ENCODE peak calls at places on chromosomes 11 and 22, in six cellular contexts. H is GM12878, O is gastrocnemius medialis, K is transverse colon, F is BJ, V is GM13977. X is an unnamed sample.

GRCh38 chr22:41589260-41589600 is 410 bp downstream of the PMM1 start:
- DNase-seq in V (peak; percentile 37), K (no peak), O (no peak), H (no peak), F (no peak), X (peak; percentile 21)

GRCh38 chr22:48187272-48187855 is 1424.9 kb downstream of the TBC1D22A start:
- DNase-seq in H (no peak), V (no peak), F (no peak), K (no peak), O (no peak), X (no peak)

GRCh38 chr11:64692764-64693331 is 30.1 kb downstream of the NRXN2 start:
- DNase-seq in O (no peak), F (no peak), V (no peak), K (no peak), H (no peak), X (no peak)

GRCh38 chr11:118207079-118207478 is 17.7 kb downstream of the JAML start:
- DNase-seq in V (no peak), H (no peak), F (no peak), K (no peak), O (no peak), X (no peak)

GRCh38 chr11:83628622-83629347 is 342.6 kb upstream of the CCDC90B start:
- DNase-seq in O (no peak), K (no peak), V (no peak), H (no peak), F (no peak), X (no peak)

GRCh38 chr11:45468265-45468856 is 182.2 kb upstream of the SYT13 start:
- DNase-seq in K (no peak), H (no peak), V (no peak), F (no peak), O (no peak), X (no peak)

GRCh38 chr22:30224161-30224857 is 22.2 kb downstream of the LIF start:
- DNase-seq in K (no peak), O (no peak), V (no peak), F (peak; percentile 56), H (peak; percentile 27), X (peak; percentile 39)

GRCh38 chr22:28910575-28911278 is 27.4 kb downstream of the ZNRF3 start:
- DNase-seq in V (no peak), O (no peak), F (no peak), H (no peak), K (no peak), X (no peak)

GRCh38 chr22:30884211-30885000 is 84.2 kb downstream of the MORC2 start:
- DNase-seq in H (no peak), K (no peak), O (no peak), V (no peak), F (no peak), X (no peak)

GRCh38 chr11:117833401-117833891 is 8.9 kb upstream of the FXYD2 start:
- DNase-seq in K (peak; percentile 82), H (no peak), O (peak; percentile 89), V (no peak), F (no peak), X (no peak)

GRCh38 chr22:46352276-46352675 is 16.8 kb downstream of the TRMU start:
- DNase-seq in K (no peak), H (no peak), O (no peak), F (no peak), V (no peak), X (no peak)

GRCh38 chr11:97965849-97966646 is 1054.7 kb upstream of the CNTN5 start:
- DNase-seq in H (no peak), F (peak; percentile 69), V (no peak), K (no peak), O (no peak), X (no peak)

GRCh38 chr11:30596832-30597231 is 10.7 kb upstream of the MPPED2 start:
- DNase-seq in F (no peak), H (no peak), O (no peak), K (no peak), V (no peak), X (no peak)

GRCh38 chr22:48581821-48582469 is 1245.7 kb downstream of the BRD1 start:
- DNase-seq in F (no peak), O (no peak), K (no peak), H (no peak), V (no peak), X (no peak)

GRCh38 chr11:74449369-74449931 is 17.9 kb downstream of the KCNE3 start:
- DNase-seq in O (no peak), V (peak; percentile 63), K (peak; percentile 39), H (peak; percentile 28), F (peak; percentile 16), X (peak; percentile 72)

GRCh38 chr11:12007230-12007593 is 1.2 kb downstream of the DKK3 start:
- DNase-seq in O (no peak), K (no peak), H (no peak), F (no peak), V (no peak), X (no peak)

GRCh38 chr11:68009391-68010000 is 631 bp upstream of the ALDH3B1 start:
- DNase-seq in V (no peak), F (no peak), O (no peak), H (no peak), K (no peak), X (peak; percentile 60)

GRCh38 chr22:50306753-50307749 is at the start of gene PLXNB2:
- DNase-seq in V (peak; percentile 96), K (peak; percentile 85), F (no peak), O (no peak), H (no peak), X (peak; percentile 79)
- TF ChIP-seq CTCF in V (no peak), K (no peak), F (no peak), O (no peak), H (no peak), X (no peak)

DNA sequence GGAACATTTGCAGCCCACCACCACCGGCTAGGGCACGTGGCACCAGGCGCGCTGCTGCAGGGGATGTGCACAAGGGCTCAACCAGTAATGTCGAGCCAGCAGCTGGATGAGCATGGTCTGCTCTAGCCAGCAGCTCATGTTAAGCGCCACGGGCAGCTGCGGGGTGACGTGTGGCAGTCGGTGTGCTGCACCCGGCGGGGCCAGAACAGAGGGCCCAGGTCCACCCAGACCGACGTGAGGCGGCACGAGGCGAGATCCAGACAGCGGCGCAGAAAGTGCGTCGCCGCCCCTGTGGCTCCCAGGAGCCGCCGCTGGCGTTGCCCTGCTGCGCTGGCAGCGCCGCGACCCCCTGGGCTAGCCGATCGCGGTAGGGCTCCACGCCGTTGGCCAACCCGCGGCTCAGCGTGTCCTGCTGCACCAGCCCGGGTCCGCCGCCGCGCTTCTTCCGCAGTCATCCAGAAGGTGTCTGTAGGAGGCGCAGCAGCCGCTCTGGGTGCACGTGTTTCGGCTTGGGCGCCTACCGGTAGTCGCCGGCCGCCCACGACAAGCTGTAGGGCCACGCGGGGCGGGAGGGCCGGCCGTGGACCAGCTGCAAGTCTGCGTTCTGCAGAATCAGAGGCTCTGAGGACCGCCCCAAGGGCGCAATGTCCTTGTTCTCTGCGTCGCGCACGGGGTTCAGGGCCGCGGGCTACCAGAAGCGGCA is 4.6 kb upstream of the GALR3 start:
- DNase-seq in V (peak; percentile 90), F (no peak), H (no peak), O (no peak), K (peak; percentile 77), X (peak; percentile 37)
- TF ChIP-seq CTCF in V (peak; percentile 67), F (peak; percentile 53), H (peak; percentile 25), O (no peak), K (peak; percentile 57), X (peak; percentile 25)

GRCh38 chr11:100328626-100329340 is 358.3 kb upstream of the ARHGAP42 start:
- DNase-seq in O (no peak), F (no peak), H (no peak), V (no peak), K (no peak), X (peak; percentile 25)
- TF ChIP-seq CTCF in O (no peak), F (no peak), H (no peak), V (no peak), K (no peak), X (no peak)

DNA sequence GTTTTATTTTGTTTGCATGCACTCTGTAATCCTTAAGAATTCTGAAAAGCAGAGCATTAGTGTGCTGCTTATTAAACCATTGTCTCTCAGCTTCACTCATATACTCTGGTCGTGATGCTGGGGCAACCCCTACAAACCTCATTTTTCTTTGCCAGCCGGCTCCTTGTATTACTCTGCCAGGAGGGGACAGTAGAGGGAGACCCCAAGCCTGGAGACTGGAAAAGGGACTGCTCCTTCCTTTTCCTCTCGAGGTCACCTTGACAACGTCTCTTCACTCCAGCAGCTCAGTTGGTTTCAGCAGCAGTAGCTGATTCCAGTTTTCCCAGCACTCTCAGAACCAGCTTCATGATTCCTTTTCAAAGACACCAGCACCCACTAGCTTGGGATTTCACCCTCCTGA is 2.8 kb upstream of the JHY start:
- DNase-seq in H (no peak), K (no peak), F (no peak), V (no peak), O (no peak), X (no peak)
- TF ChIP-seq CTCF in H (no peak), K (no peak), F (no peak), V (no peak), O (no peak), X (no peak)

GRCh38 chr11:31958086-31958735 is 132.7 kb upstream of the RCN1 start:
- DNase-seq in H (peak; percentile 9), K (peak; percentile 45), F (no peak), V (peak; percentile 73), O (no peak), X (peak; percentile 74)
- TF ChIP-seq CTCF in H (peak; percentile 91), K (peak; percentile 41), F (peak; percentile 87), V (peak; percentile 91), O (peak; percentile 52), X (peak; percentile 92)

X was measured in MM.1S.